ENCODE peak calls at places on chromosomes 4 and X, in four cellular contexts. O, H, Z and I are unnamed samples.
A peak's percentile ranks its signal among the peaks of the same experiment; 100 is the strongest.

GRCh38 chr4:173371292-173372192 is 788 bp downstream of the SAP30 start:
- DNase-seq in O (peak; percentile 75), H (peak; percentile 89), Z (peak; percentile 25), I (peak; percentile 60)

GRCh38 chr4:6416518-6417286 is 55.7 kb downstream of the PPP2R2C start:
- DNase-seq in H (no peak), Z (no peak), O (no peak), I (no peak)

GRCh38 chr4:142743071-142743825 is 102.9 kb downstream of the INPP4B start:
- DNase-seq in H (no peak), O (no peak), Z (no peak), I (no peak)

GRCh38 chr4:10421344-10422055 is 35.7 kb downstream of the ZNF518B start:
- DNase-seq in Z (no peak), O (no peak), H (no peak), I (no peak)

GRCh38 chrX:133986008-133986683 is 752 bp upstream of the GPC3 start:
- DNase-seq in Z (no peak), H (no peak), O (no peak), I (no peak)

GRCh38 chr4:76856183-76856969 is 41.6 kb downstream of the SOWAHB start:
- DNase-seq in O (peak; percentile 49), H (no peak), Z (no peak), I (no peak)

GRCh38 chr4:106809083-106809482 is 227.0 kb downstream of the DKK2 start:
- DNase-seq in H (no peak), Z (no peak), O (no peak), I (no peak)

GRCh38 chr4:3452376-3452775 is 10.6 kb downstream of the HGFAC start:
- DNase-seq in H (no peak), O (no peak), Z (no peak), I (no peak)

GRCh38 chrX:141642979-141643378 is 53.5 kb downstream of the SPANXA2 start:
- DNase-seq in H (no peak), O (no peak), Z (no peak), I (no peak)

GRCh38 chr4:148998719-148999118 is 556.5 kb upstream of the NR3C2 start:
- DNase-seq in H (no peak), O (no peak), Z (no peak), I (no peak)

GRCh38 chr4:150237110-150237852 is 159.0 kb downstream of the DCLK2 start:
- DNase-seq in H (no peak), Z (no peak), O (no peak), I (no peak)

GRCh38 chr4:107278791-107279481 is 242.8 kb upstream of the DKK2 start:
- DNase-seq in O (no peak), H (no peak), Z (no peak), I (no peak)

GRCh38 chr4:125334936-125335335 is 20.2 kb downstream of the FAT4 start:
- DNase-seq in H (no peak), Z (no peak), O (no peak), I (no peak)

GRCh38 chr4:3573131-3573530 is 40.9 kb upstream of the LRPAP1 start:
- DNase-seq in H (peak; percentile 40), Z (no peak), O (no peak), I (no peak)

GRCh38 chr4:53776141-53776540 is 184.9 kb upstream of the LNX1 start:
- DNase-seq in O (no peak), Z (no peak), H (no peak), I (no peak)

GRCh38 chr4:39526810-39527295 is 386 bp downstream of the UGDH start:
- DNase-seq in O (no peak), H (no peak), Z (peak; percentile 18), I (no peak)

GRCh38 chr4:10502717-10503116 is 45.5 kb upstream of the ZNF518B start:
- DNase-seq in H (no peak), O (no peak), Z (no peak), I (no peak)

GRCh38 chr4:2359591-2360390 is 58.7 kb downstream of the ZFYVE28 start:
- DNase-seq in Z (no peak), H (peak; percentile 52), O (no peak), I (peak; percentile 35)

GRCh38 chr4:181776655-181777054 is 466.5 kb upstream of the TENM3 start:
- DNase-seq in O (no peak), Z (no peak), H (no peak), I (no peak)

GRCh38 chr4:100907465-100908454 is 389.9 kb upstream of the EMCN start:
- DNase-seq in Z (no peak), O (no peak), H (no peak), I (peak; percentile 18)

GRCh38 chrX:139702658-139703057 is 5.3 kb downstream of the MCF2 start:
- DNase-seq in H (no peak), O (no peak), Z (no peak), I (no peak)

GRCh38 chr4:185597532-185598188 is 62.4 kb upstream of the PDLIM3 start:
- DNase-seq in O (peak; percentile 74), Z (peak; percentile 19), H (peak; percentile 89), I (peak; percentile 69)

GRCh38 chr4:141352775-141353544 is 132.3 kb downstream of the ZNF330 start:
- DNase-seq in Z (no peak), H (no peak), O (no peak), I (no peak)

GRCh38 chr4:94534401-94535312 is 82.9 kb downstream of the PDLIM5 start:
- DNase-seq in O (no peak), H (no peak), Z (no peak), I (no peak)

GRCh38 chrX:119132961-119133360 is 5.3 kb upstream of the KIAA1210 start:
- DNase-seq in H (no peak), Z (no peak), O (no peak), I (no peak)

GRCh38 chrX:374566-374965 is 12.1 kb downstream of the PPP2R3B start:
- DNase-seq in H (no peak), O (no peak), Z (no peak), I (no peak)

GRCh38 chr4:53168237-53168636 is 197.6 kb downstream of the SCFD2 start:
- DNase-seq in O (no peak), H (no peak), Z (no peak), I (no peak)

GRCh38 chr4:76772498-76773106 is 125.3 kb downstream of the SOWAHB start:
- DNase-seq in H (no peak), O (no peak), Z (no peak), I (no peak)

GRCh38 chr4:101464596-101464995 is 117.3 kb upstream of the PPP3CA start:
- DNase-seq in O (no peak), Z (no peak), H (no peak), I (no peak)

GRCh38 chr4:102627831-102628523 is 126.8 kb downstream of the NFKB1 start:
- DNase-seq in Z (no peak), H (no peak), O (no peak), I (no peak)

GRCh38 chr4:7668826-7669225 is 234.1 kb upstream of the PSAPL1 start:
- DNase-seq in Z (no peak), H (no peak), O (no peak), I (no peak)

GRCh38 chr4:181166742-181167399 is 1076.3 kb upstream of the TENM3 start:
- DNase-seq in Z (no peak), H (no peak), O (no peak), I (no peak)

GRCh38 chr4:102430511-102430910 is 70.6 kb upstream of the NFKB1 start:
- DNase-seq in Z (no peak), H (no peak), O (no peak), I (no peak)

GRCh38 chr4:154045086-154045485 is 256.2 kb upstream of the SFRP2 start:
- DNase-seq in H (no peak), O (no peak), Z (no peak), I (no peak)

GRCh38 chr4:24434193-24434728 is 150.1 kb downstream of the DHX15 start:
- DNase-seq in H (no peak), O (no peak), Z (no peak), I (no peak)

GRCh38 chr4:122503214-122503613 is 46.7 kb upstream of the IL2 start:
- DNase-seq in O (no peak), H (no peak), Z (no peak), I (no peak)

DNA sequence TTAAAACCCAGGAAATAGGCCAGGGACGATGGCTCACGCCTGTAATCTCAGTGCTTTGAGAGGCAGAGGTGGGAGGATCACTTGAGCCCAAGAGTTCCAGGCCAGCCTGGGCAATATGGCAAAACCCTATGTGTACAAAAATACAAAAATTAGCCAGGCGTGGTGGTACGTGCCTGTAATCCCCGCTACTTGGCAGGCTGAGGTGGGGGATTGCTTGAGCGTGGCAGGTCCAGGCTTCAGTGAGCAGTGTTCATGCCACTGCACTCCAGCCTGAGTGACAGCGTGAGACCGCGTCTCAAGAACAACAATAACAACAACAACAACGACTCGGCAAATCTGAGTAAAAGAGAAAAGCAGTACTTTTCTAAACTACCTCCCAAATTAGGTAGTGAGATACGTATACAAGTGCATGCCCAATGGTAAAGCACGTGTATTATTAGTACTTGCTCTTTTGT is 13.0 kb upstream of the NDUFC1 start:
- DNase-seq in H (no peak), O (no peak), Z (no peak), I (no peak)
- TF ChIP-seq POLR2AphosphoS5 in H (no peak), O (no peak), Z (no peak), I (no peak)

GRCh38 chr4:58603951-58604350 is 1493.8 kb upstream of the IGFBP7 start:
- DNase-seq in Z (no peak), H (no peak), O (no peak), I (no peak)
- TF ChIP-seq POLR2AphosphoS5 in Z (no peak), H (no peak), O (no peak), I (no peak)

DNA sequence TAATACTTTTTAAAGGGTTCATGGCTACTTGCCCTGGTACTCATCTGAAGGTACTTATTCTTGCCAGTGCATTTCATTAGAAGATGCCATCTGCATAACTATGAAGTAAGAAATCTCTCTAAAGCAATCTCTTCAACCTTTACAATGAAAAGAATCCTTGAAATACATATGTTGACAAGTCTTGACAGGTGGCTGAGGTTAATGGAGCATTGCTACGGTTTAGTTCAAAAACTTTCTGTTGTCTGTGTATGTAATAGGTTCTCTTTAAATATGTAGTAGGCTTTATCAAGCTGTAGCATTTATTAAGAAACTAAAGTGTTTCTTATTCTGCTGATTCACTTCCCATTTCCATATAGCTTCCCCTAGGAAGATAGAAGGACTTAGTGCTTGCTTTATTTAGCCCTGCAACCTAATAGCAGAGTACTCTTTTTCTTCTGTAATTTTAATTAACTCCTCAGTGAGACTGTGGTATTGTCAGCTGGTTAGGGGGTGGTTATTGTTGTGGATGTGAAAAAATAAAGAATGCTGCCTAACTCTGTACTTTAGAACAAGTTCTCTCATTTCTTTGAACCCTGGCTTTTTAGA is 39.3 kb downstream of the SLAIN2 start:
- DNase-seq in Z (no peak), O (no peak), H (no peak), I (no peak)
- TF ChIP-seq POLR2AphosphoS5 in Z (no peak), O (no peak), H (no peak), I (no peak)

GRCh38 chr4:156558365-156559025 is 413.1 kb downstream of the PDGFC start:
- DNase-seq in H (no peak), O (no peak), Z (no peak), I (no peak)

GRCh38 chr4:156560701-156561100 is 410.9 kb downstream of the PDGFC start:
- DNase-seq in H (no peak), O (no peak), Z (no peak), I (no peak)

GRCh38 chr4:156556326-156556725 is 415.3 kb downstream of the PDGFC start:
- DNase-seq in O (no peak), Z (no peak), H (no peak), I (no peak)

GRCh38 chr4:156559346-156559745 is 412.3 kb downstream of the PDGFC start:
- DNase-seq in O (no peak), Z (no peak), H (no peak), I (no peak)

GRCh38 chr4:156557962-156558361 is 413.6 kb downstream of the PDGFC start:
- DNase-seq in H (no peak), O (no peak), Z (no peak), I (no peak)
- TF ChIP-seq POLR2AphosphoS5 in H (no peak), O (no peak), Z (no peak), I (no peak)